ENCODE peak calls at places on chromosomes 16 and 17, in seven cellular contexts. U, F, P, J, V, W and S are unnamed samples.

GRCh38 chr16:2042171-2042570 is 5.5 kb downstream of the NTHL1 start:
- DNase-seq in W (no peak), F (peak), U (no peak), P (no peak), V (no peak), J (no peak), S (no peak)

GRCh38 chr17:41655611-41656111 is 31.3 kb upstream of the KRT17 start:
- DNase-seq in P (no peak), J (no peak), U (no peak), V (peak), W (peak), F (peak), S (no peak)

GRCh38 chr16:58230259-58230658 is 32.4 kb upstream of the CSNK2A2 start:
- DNase-seq in W (no peak), J (no peak), F (no peak), V (no peak), P (no peak), U (no peak), S (no peak)

GRCh38 chr17:72578817-72579470 is 458.1 kb downstream of the SOX9 start:
- DNase-seq in V (no peak), J (no peak), F (no peak), W (no peak), P (no peak), U (no peak), S (no peak)

GRCh38 chr16:89330177-89330856 is 112.8 kb downstream of the ZNF778 start:
- DNase-seq in V (peak), F (no peak), U (no peak), P (no peak), W (peak), J (no peak), S (no peak)

GRCh38 chr17:22286337-22287041 is 594.2 kb downstream of the KCNJ18 start:
- DNase-seq in V (no peak), J (no peak), P (no peak), F (no peak), U (no peak), W (no peak), S (no peak)

GRCh38 chr17:43033947-43034622 is 9.1 kb downstream of the RND2 start:
- DNase-seq in U (peak), W (no peak), P (no peak), V (no peak), F (peak), J (no peak), S (no peak)

GRCh38 chr17:81682565-81683207 is 911 bp downstream of the ARL16 start:
- DNase-seq in U (no peak), W (no peak), V (no peak), P (no peak), F (no peak), J (no peak), S (no peak)

GRCh38 chr16:11007714-11008240 is 63.4 kb downstream of the CLEC16A start:
- DNase-seq in U (peak), F (peak), J (no peak), W (no peak), V (no peak), P (no peak), S (no peak)

GRCh38 chr17:50149425-50150353 is 788 bp downstream of the PPP1R9B start:
- DNase-seq in J (peak), V (peak), F (no peak), U (peak), W (peak), P (peak), S (peak)

GRCh38 chr17:7987112-7987893 is 15.1 kb upstream of the GUCY2D start:
- DNase-seq in U (no peak), P (peak), W (no peak), F (no peak), V (no peak), J (no peak), S (no peak)

GRCh38 chr17:82120148-82120547 is 22.1 kb upstream of the FASN start:
- DNase-seq in P (no peak), W (no peak), U (no peak), V (no peak), F (no peak), J (no peak), S (no peak)

GRCh38 chr17:62045109-62045508 is 20.0 kb downstream of the MED13 start:
- DNase-seq in J (no peak), V (no peak), P (no peak), F (no peak), W (no peak), U (no peak), S (no peak)

GRCh38 chr17:18257747-18258355 is 687 bp downstream of the FLII start:
- DNase-seq in F (no peak), P (peak), U (peak), W (peak), V (peak), J (peak), S (peak)